ENCODE peak calls at places on chromosome 18, in four cellular contexts. F is K562, D is GM12878, B is HepG2. W is an unnamed sample.
A peak's percentile ranks its signal among the peaks of the same experiment; 100 is the strongest.

GRCh38 chr18:40473221-40473620 is 1481.8 kb upstream of the PIK3C3 start:
- DNase-seq in B (no peak), D (no peak), F (no peak), W (no peak)

GRCh38 chr18:60895181-60895580 is 438.0 kb upstream of the CDH20 start:
- DNase-seq in F (no peak), D (no peak), B (no peak), W (no peak)

GRCh38 chr18:44792456-44793080 is 111.9 kb downstream of the SETBP1 start:
- DNase-seq in D (no peak), B (no peak), F (no peak), W (no peak)

GRCh38 chr18:11873670-11874340 is 22.6 kb downstream of the CHMP1B start:
- DNase-seq in F (no peak), B (no peak), D (no peak), W (no peak)

GRCh38 chr18:8705280-8705940 is at the start of gene MTCL1:
- DNase-seq in D (no peak), B (no peak), F (no peak), W (no peak)

GRCh38 chr18:44039826-44040225 is 640.9 kb upstream of the SETBP1 start:
- DNase-seq in F (no peak), D (no peak), B (no peak), W (no peak)

GRCh38 chr18:37107748-37108522 is 279.0 kb downstream of the KIAA1328 start:
- DNase-seq in B (no peak), D (no peak), F (no peak), W (no peak)

GRCh38 chr18:59416818-59417217 is 57.8 kb upstream of the LMAN1 start:
- DNase-seq in D (no peak), B (no peak), F (no peak), W (no peak)

GRCh38 chr18:3661121-3661520 is 211.1 kb downstream of the TGIF1 start:
- DNase-seq in D (no peak), B (no peak), F (peak; percentile 53), W (no peak)

GRCh38 chr18:12373032-12373770 is 3.8 kb downstream of the AFG3L2 start:
- DNase-seq in F (peak; percentile 40), D (no peak), B (no peak), W (no peak)

GRCh38 chr18:77654302-77654701 is 404.7 kb downstream of the GALR1 start:
- DNase-seq in D (no peak), F (no peak), B (no peak), W (no peak)

GRCh38 chr18:21146016-21146415 is 34.4 kb upstream of the ROCK1 start:
- DNase-seq in F (no peak), D (no peak), B (no peak), W (no peak)

GRCh38 chr18:68177807-68178702 is 536.9 kb downstream of the TMX3 start:
- DNase-seq in F (no peak), D (no peak), B (peak; percentile 74), W (no peak)

GRCh38 chr18:53382870-53383269 is 841.6 kb downstream of the MBD2 start:
- DNase-seq in F (no peak), D (no peak), B (no peak), W (no peak)

GRCh38 chr18:42437646-42438045 is 482.6 kb downstream of the PIK3C3 start:
- DNase-seq in D (no peak), F (no peak), B (no peak), W (no peak)

GRCh38 chr18:36630917-36631316 is 197.9 kb downstream of the TPGS2 start:
- DNase-seq in D (no peak), F (no peak), B (no peak), W (no peak)

GRCh38 chr18:52190195-52190594 is 149.8 kb upstream of the DCC start:
- DNase-seq in F (no peak), B (no peak), D (peak; percentile 25), W (no peak)

GRCh38 chr18:34222396-34223163 is 2.1 kb downstream of the NOL4 start:
- DNase-seq in F (no peak), B (no peak), D (no peak), W (no peak)

GRCh38 chr18:50819027-50819726 is 639 bp downstream of the MRO start:
- DNase-seq in F (peak; percentile 20), D (no peak), B (peak; percentile 56), W (no peak)

GRCh38 chr18:44041553-44042418 is 638.9 kb upstream of the SETBP1 start:
- DNase-seq in B (no peak), F (no peak), D (no peak), W (no peak)

GRCh38 chr18:11541179-11541578 is 68.2 kb upstream of the SLC35G4 start:
- DNase-seq in F (no peak), D (no peak), B (no peak), W (no peak)

GRCh38 chr18:76451475-76452331 is 43.3 kb downstream of the ZNF516 start:
- DNase-seq in B (no peak), F (no peak), D (no peak), W (no peak)
- H4K20me1 ChIP-seq in B (peaks cover 89% of the 10 kb centered on the region), F (no peaks in the 10 kb centered on the region), D (peaks cover 4% of the 10 kb centered on the region), W (no peaks in the 10 kb centered on the region)

DNA sequence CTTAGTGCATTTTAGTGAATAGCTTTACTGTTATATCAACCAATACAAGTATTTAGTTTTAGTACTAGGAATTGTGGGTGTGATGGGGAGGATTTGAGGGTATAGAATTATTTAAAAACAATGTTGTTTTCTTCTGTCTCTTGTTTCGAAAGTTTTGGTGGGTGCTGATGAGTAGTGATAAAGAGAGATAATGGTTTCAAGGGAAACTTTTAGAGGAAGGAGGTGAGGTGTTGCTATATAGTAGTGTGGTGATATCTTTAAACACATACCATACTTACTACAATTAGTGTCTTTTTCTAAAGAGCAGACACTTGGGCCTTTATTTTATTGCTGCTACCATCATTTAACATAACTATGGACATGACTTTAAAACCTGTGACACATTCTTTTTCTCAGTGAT is 10.5 kb downstream of the IMPACT start:
- DNase-seq in B (no peak), F (no peak), D (no peak), W (no peak)
- TF ChIP-seq JUND in B (no peak), F (no peak), D (no peak), W (no peak)

GRCh38 chr18:48938827-48939367 is 11.9 kb downstream of the SMAD7 start:
- DNase-seq in B (no peak), D (no peak), F (no peak), W (no peak)

GRCh38 chr18:48935433-48935774 is 15.4 kb downstream of the SMAD7 start:
- DNase-seq in D (no peak), B (no peak), F (no peak), W (no peak)

GRCh38 chr18:48940854-48941531 is 9.8 kb downstream of the SMAD7 start:
- DNase-seq in B (no peak), F (no peak), D (peak; percentile 62), W (no peak)

GRCh38 chr18:48939368-48940097 is 11.2 kb downstream of the SMAD7 start:
- DNase-seq in D (no peak), B (no peak), F (no peak), W (no peak)

GRCh38 chr18:48937869-48938750 is 12.7 kb downstream of the SMAD7 start:
- DNase-seq in B (no peak), F (no peak), D (no peak), W (no peak)
- H4K20me1 ChIP-seq in B (peaks cover 83% of the 10 kb centered on the region), F (no peaks in the 10 kb centered on the region), D (no peaks in the 10 kb centered on the region), W (peaks cover 7% of the 10 kb centered on the region)

DNA sequence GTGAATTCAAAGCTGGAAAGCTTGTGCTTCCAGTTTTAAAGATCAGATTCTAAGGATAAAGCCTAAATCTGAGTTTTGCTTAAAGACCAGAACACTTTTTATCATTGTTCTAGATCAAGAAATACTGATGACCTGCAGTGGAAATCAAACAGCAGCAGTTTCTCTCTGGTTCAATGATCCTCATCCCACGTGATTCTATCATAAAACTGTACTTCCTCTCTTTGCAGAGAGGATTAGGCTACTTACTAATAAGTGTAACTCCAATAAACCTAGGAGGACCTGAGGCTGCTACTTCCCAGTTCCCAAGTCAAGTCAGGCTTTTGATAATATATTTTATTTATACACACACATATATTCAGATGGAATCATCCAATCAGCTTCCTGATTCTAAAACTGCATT is 81.9 kb downstream of the TCF4 start:
- DNase-seq in D (no peak), F (no peak), B (no peak), W (no peak)
- TF ChIP-seq JUND in D (no peak), F (no peak), B (no peak), W (no peak)

DNA sequence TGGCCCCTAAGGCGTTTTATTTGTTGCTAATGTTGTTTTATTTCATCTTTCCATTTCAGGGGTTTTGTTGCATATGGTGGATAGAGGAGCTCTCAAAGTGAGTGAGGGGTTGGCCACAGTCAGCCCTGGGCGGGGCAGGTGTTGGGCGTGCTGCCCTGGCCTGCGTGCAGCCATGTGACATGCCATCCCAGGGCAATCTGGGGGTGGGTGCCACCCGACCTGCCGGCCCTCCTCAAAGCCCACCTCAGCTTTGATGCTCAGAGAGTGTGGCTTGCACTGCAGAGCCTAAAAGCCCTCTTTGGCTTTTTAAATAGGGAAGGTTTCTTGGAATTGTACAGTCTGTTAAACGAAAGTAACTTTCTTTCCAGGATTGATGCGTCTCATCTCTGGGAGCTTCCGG is 18.4 kb downstream of the TSHZ1 start:
- DNase-seq in D (no peak), B (no peak), F (no peak), W (no peak)
- H4K20me1 ChIP-seq in D (no peaks in the 10 kb centered on the region), B (peaks cover 4% of the 10 kb centered on the region), F (no peaks in the 10 kb centered on the region), W (no peaks in the 10 kb centered on the region)

DNA sequence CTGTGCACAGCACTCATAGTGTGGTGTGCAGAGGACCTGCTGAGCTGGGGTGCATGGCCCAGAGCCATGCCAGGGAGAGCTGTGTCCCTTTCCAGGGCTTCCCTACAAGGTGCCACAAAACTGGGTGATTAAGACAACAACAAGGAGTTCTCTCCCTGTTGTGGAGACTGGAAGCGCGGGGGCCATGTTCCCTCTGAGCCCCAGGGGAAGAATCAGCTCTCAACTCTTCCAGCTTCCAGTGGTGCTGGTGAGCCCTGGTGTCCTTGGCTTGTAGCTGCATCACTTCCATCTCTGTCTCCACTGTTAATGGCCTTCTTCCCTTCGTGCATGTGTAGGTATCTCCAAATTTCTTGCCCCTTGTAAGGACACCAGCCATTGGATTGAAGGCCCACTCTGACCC is 73.3 kb downstream of the CABLES1 start:
- DNase-seq in B (no peak), D (no peak), F (no peak), W (no peak)
- TF ChIP-seq JUND in B (no peak), D (no peak), F (no peak), W (no peak)

GRCh38 chr18:39199231-39199855 is 1633.7 kb upstream of the CELF4 start:
- DNase-seq in B (no peak), D (no peak), F (no peak), W (no peak)

GRCh38 chr18:39200153-39200552 is 1634.6 kb upstream of the CELF4 start:
- DNase-seq in B (no peak), D (no peak), F (no peak), W (no peak)

GRCh38 chr18:39198376-39198775 is 1632.8 kb upstream of the CELF4 start:
- DNase-seq in F (no peak), B (no peak), D (no peak), W (no peak)
- H4K20me1 ChIP-seq in F (no peaks in the 10 kb centered on the region), B (no peaks in the 10 kb centered on the region), D (no peaks in the 10 kb centered on the region), W (no peaks in the 10 kb centered on the region)

DNA sequence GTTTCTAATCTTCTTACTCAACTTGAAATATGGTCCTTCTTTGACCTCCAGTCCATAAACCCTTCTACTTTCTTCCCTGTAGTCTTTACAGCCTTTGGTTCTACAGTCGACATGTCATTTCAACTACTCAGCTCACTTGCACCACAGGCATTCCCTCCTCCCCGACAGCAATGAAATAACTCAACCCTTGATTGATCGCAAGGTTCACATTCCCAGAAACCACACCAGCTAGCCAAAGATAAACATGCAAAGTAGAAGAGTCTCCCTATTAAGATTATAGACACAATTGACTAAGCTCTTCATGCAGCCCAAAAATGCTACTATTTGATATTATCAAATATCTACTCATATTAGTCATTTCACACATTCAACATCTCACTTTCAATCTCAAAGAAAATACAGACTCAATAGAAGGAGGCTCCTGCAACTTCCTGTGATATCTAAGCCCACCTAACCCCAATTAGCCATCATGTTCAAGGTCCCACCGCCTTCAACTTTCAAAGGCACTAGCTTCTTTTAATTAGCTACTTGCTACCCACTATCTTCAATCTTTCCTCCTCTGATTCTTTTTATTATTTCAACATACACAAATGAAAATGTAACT is 50.8 kb downstream of the RTTN start:
- DNase-seq in D (no peak), F (no peak), B (no peak), W (no peak)
- TF ChIP-seq JUND in D (no peak), F (no peak), B (no peak), W (no peak)

W was measured in HCT116.